ENCODE peak calls at places on chromosomes 11 and 22, in eight cellular contexts. S is WTC11, U is retina, Z is NAMALWA, M is BE2C, T is H1, K is cardiac septum, H is GM04504. N is an unnamed sample.

GRCh38 chr11:111665779-111666178 is 63.5 kb downstream of the SIK2 start:
- DNase-seq in S (peak), U (peak), Z (peak), M (no peak), T (no peak), K (no peak), H (peak), N (peak)

GRCh38 chr11:14902650-14903350 is 10.8 kb upstream of the CYP2R1 start:
- DNase-seq in S (no peak), U (no peak), Z (no peak), M (no peak), T (no peak), K (no peak), H (peak), N (no peak)

GRCh38 chr22:49024775-49025440 is 802.8 kb downstream of the BRD1 start:
- DNase-seq in S (no peak), U (no peak), Z (no peak), M (no peak), T (no peak), K (no peak), H (no peak), N (no peak)

GRCh38 chr11:120326845-120327281 is 1.8 kb downstream of the TLCD5 start:
- DNase-seq in S (no peak), U (no peak), Z (no peak), M (no peak), T (no peak), K (no peak), H (no peak), N (no peak)

GRCh38 chr11:119891392-119891791 is 162.4 kb upstream of the NECTIN1 start:
- DNase-seq in S (no peak), U (no peak), Z (no peak), M (peak), T (no peak), K (peak), H (no peak), N (no peak)

GRCh38 chr11:83924987-83925542 is 638.9 kb upstream of the CCDC90B start:
- DNase-seq in S (no peak), U (no peak), Z (no peak), M (no peak), T (no peak), K (no peak), H (no peak), N (no peak)

GRCh38 chr11:12542186-12542935 is 131.9 kb upstream of the TEAD1 start:
- DNase-seq in S (no peak), U (no peak), Z (no peak), M (no peak), T (peak), K (peak), H (no peak), N (no peak)

GRCh38 chr22:44689173-44689572 is 12.8 kb upstream of the PRR5 start:
- DNase-seq in S (no peak), U (no peak), Z (no peak), M (no peak), T (no peak), K (no peak), H (no peak), N (no peak)

GRCh38 chr11:108538022-108538424 is 39.8 kb upstream of the POGLUT3 start:
- DNase-seq in S (no peak), U (no peak), Z (no peak), M (no peak), T (no peak), K (no peak), H (no peak), N (no peak)

GRCh38 chr11:31645747-31646146 is 136.2 kb downstream of the ELP4 start:
- DNase-seq in S (no peak), U (no peak), Z (no peak), M (no peak), T (no peak), K (no peak), H (peak), N (no peak)

GRCh38 chr11:103433976-103434375 is 324.8 kb downstream of the DYNC2H1 start:
- DNase-seq in S (no peak), U (no peak), Z (no peak), M (no peak), T (no peak), K (no peak), H (no peak), N (no peak)

GRCh38 chr22:21698430-21699329 is 32.9 kb downstream of the PPIL2 start:
- DNase-seq in S (peak), U (no peak), Z (no peak), M (peak), T (no peak), K (no peak), H (no peak), N (peak)

GRCh38 chr22:33054276-33054675 is 3.9 kb downstream of the SYN3 start:
- DNase-seq in S (no peak), U (no peak), Z (no peak), M (no peak), T (no peak), K (no peak), H (no peak), N (peak)

GRCh38 chr11:10526974-10527918 is 13.7 kb downstream of the RNF141 start:
- DNase-seq in S (no peak), U (no peak), Z (no peak), M (no peak), T (no peak), K (no peak), H (no peak), N (no peak)

GRCh38 chr11:126815111-126815510 is 185.5 kb downstream of the KIRREL3 start:
- DNase-seq in S (no peak), U (no peak), Z (no peak), M (no peak), T (no peak), K (no peak), H (no peak), N (no peak)

GRCh38 chr11:111077938-111078337 is 167.6 kb upstream of the POU2AF2 start:
- DNase-seq in S (no peak), U (no peak), Z (no peak), M (no peak), T (no peak), K (no peak), H (no peak), N (no peak)